ENCODE peak calls at places on chromosomes 16 and 17, in eight cellular contexts. T is vagina, U is GM12865, M is RWPE1, L is thoracic aorta, V is progenitor cell of endocrine pancreas, Z is left lung, B is A549. J is an unnamed sample.

GRCh38 chr17:28427372-28427771 is 21.4 kb upstream of the SLC46A1 start:
- DNase-seq in T (no peak), U (no peak), M (no peak), L (no peak), V (no peak), Z (no peak), B (no peak), J (no peak)

GRCh38 chr16:10765772-10766171 is 22.1 kb downstream of the NUBP1 start:
- DNase-seq in T (no peak), U (peak), M (no peak), L (no peak), V (no peak), Z (no peak), B (no peak), J (no peak)

GRCh38 chr17:9432867-9433495 is 142.6 kb downstream of the STX8 start:
- DNase-seq in T (no peak), U (peak), M (no peak), L (no peak), V (no peak), Z (no peak), B (no peak), J (no peak)

GRCh38 chr17:37490022-37490587 is 414 bp downstream of the DUSP14 start:
- DNase-seq in T (no peak), U (peak), M (no peak), L (no peak), V (peak), Z (peak), B (peak), J (peak)

GRCh38 chr17:64357191-64357981 is 33.3 kb downstream of the PECAM1 start:
- DNase-seq in T (no peak), U (no peak), M (peak), L (no peak), V (no peak), Z (peak), B (no peak), J (peak)

GRCh38 chr16:89407282-89407924 is 83.0 kb downstream of the ANKRD11 start:
- DNase-seq in T (no peak), U (no peak), M (no peak), L (no peak), V (no peak), Z (no peak), B (no peak), J (peak)

GRCh38 chr16:27226476-27226875 is 23.1 kb downstream of the KDM8 start:
- DNase-seq in T (no peak), U (no peak), M (peak), L (no peak), V (no peak), Z (no peak), B (no peak), J (no peak)

GRCh38 chr17:27466376-27466747 is 10.1 kb downstream of the KSR1 start:
- DNase-seq in T (no peak), U (peak), M (no peak), L (no peak), V (no peak), Z (no peak), B (no peak), J (peak)

GRCh38 chr16:5069854-5070253 is 1.8 kb upstream of the ALG1 start:
- DNase-seq in T (no peak), U (no peak), M (no peak), L (no peak), V (no peak), Z (peak), B (no peak), J (no peak)

GRCh38 chr17:32909787-32910369 is 18.1 kb upstream of the TMEM98 start:
- DNase-seq in T (no peak), U (peak), M (peak), L (peak), V (peak), Z (peak), B (peak), J (peak)

GRCh38 chr16:79329967-79330366 is 270.6 kb downstream of the MAF start:
- DNase-seq in T (no peak), U (no peak), M (no peak), L (no peak), V (no peak), Z (no peak), B (no peak), J (no peak)

GRCh38 chr16:55012362-55012761 is 81.7 kb downstream of the IRX5 start:
- DNase-seq in T (no peak), U (no peak), M (no peak), L (no peak), V (no peak), Z (no peak), B (no peak), J (no peak)

GRCh38 chr17:75313941-75314550 is 24.8 kb upstream of the SLC25A19 start:
- DNase-seq in T (no peak), U (peak), M (no peak), L (no peak), V (no peak), Z (peak), B (no peak), J (peak)

GRCh38 chr16:69894675-69895074 is 56.5 kb upstream of the CLEC18A start:
- DNase-seq in T (no peak), U (no peak), M (no peak), L (no peak), V (no peak), Z (no peak), B (no peak), J (no peak)

GRCh38 chr17:1089915-1090314 is 89.9 kb downstream of the ABR start:
- DNase-seq in T (no peak), U (no peak), M (no peak), L (no peak), V (no peak), Z (peak), B (no peak), J (peak)

GRCh38 chr17:3009411-3009920 is 53.9 kb downstream of the OR1D5 start:
- DNase-seq in T (no peak), U (no peak), M (no peak), L (no peak), V (no peak), Z (no peak), B (no peak), J (no peak)

GRCh38 chr17:3005696-3006095 is 57.7 kb downstream of the OR1D5 start:
- DNase-seq in T (no peak), U (no peak), M (no peak), L (no peak), V (no peak), Z (no peak), B (no peak), J (no peak)

GRCh38 chr17:3007651-3008121 is 55.7 kb downstream of the OR1D5 start:
- DNase-seq in T (no peak), U (no peak), M (no peak), L (no peak), V (no peak), Z (no peak), B (no peak), J (no peak)

GRCh38 chr17:3006801-3007200 is 56.6 kb downstream of the OR1D5 start:
- DNase-seq in T (no peak), U (no peak), M (no peak), L (no peak), V (no peak), Z (no peak), B (no peak), J (no peak)

DNA sequence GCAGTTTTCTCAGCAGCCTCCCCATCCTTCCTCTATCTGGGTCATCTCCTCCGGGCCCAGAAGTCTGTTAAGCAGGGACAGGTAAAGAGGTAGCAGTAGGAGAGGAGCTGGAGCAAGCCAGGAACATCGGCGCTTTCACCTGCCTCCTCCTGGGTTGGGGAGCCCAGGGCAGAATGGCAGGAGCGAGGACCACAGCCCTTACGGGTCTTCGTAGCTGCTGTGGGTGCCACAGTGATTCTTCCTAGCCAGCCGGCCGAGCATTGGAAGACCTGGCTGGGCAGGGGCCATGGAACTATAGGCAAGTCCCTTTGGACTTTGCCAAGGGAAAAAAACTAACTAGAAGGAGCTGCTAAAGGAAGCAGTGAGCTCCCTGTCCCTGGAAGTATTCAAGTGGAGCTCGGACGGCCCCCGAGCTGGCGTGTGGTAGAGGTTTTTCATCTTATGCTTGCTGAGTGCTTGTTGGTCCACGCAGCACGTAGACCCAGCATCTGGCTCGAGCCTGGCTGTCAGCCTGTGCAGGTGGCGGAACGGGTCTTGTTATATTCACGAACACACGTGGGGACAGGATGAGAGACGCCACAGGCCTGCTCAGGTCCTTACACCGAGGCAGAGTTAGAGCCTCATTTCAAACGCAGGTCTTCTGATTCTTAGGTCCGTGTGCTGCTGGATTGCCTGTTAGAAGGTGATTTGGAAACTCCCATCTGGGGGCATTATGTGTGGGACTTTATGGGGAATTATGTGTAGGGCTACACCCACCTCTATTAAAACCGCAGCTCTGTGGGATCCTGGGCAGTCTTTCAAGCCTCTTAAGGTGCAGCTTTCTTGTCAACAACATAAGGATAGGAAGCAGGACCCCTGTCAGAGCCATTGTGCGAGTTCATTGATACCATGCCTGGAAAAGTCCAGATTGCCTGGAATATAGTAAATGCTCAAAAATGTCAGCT is 54.8 kb downstream of the OR1D5 start:
- DNase-seq in T (no peak), U (no peak), M (no peak), L (no peak), V (no peak), Z (no peak), B (no peak), J (no peak)
- TF ChIP-seq CTCF in T (no peak), U (no peak), M (no peak), L (no peak), V (no peak), Z (no peak), B (no peak), J (no peak)

GRCh38 chr16:17215306-17215705 is 255.5 kb downstream of the XYLT1 start:
- DNase-seq in T (no peak), U (no peak), M (no peak), L (no peak), V (no peak), Z (no peak), B (no peak), J (no peak)
- TF ChIP-seq CTCF in T (no peak), U (no peak), M (no peak), L (no peak), V (no peak), Z (no peak), B (no peak), J (no peak)

DNA sequence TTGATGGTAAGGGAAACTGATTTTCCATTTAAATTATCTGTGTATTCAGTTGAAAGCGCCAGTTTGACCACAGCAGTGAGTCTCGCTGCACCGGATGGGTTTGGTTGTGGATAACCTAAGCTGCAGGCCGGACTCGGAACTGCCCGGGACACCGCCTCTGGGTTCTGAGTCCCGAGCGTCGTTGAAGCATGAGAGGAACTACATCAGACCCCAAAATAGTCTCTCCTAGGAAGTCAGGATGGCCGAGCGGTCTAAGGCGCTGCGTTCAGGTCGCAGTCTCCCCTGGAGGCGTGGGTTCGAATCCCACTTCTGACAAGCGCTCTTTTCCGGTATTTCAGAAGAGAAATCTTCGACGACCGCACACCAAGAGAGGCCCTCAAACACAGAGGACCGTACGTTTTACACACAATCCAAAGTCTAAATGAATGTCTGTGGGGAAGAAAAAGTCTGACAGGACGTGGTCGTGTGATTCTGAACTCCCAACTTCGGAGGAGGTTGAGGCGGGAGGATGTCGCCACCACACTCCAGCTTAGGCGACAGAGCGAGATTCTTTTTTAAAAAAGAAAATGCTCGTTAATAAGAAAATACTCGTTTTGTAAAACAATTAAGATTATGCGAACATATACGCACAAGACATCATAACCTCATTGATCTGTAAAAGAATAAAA is 15.4 kb upstream of the PLLP start:
- DNase-seq in T (no peak), U (peak), M (peak), L (peak), V (peak), Z (peak), B (peak), J (peak)
- TF ChIP-seq CTCF in T (peak), U (no peak), M (no peak), L (peak), V (peak), Z (no peak), B (no peak), J (no peak)

GRCh38 chr16:67142342-67142741 is 8.5 kb downstream of the B3GNT9 start:
- DNase-seq in T (no peak), U (no peak), M (no peak), L (no peak), V (no peak), Z (no peak), B (no peak), J (no peak)

GRCh38 chr16:67141391-67141790 is 9.4 kb downstream of the B3GNT9 start:
- DNase-seq in T (no peak), U (no peak), M (no peak), L (no peak), V (no peak), Z (no peak), B (no peak), J (no peak)

GRCh38 chr16:67137605-67138004 is 13.2 kb downstream of the B3GNT9 start:
- DNase-seq in T (no peak), U (no peak), M (no peak), L (no peak), V (no peak), Z (no peak), B (no peak), J (no peak)
- TF ChIP-seq CTCF in T (no peak), U (no peak), M (no peak), L (no peak), V (no peak), Z (no peak), B (no peak), J (no peak)

DNA sequence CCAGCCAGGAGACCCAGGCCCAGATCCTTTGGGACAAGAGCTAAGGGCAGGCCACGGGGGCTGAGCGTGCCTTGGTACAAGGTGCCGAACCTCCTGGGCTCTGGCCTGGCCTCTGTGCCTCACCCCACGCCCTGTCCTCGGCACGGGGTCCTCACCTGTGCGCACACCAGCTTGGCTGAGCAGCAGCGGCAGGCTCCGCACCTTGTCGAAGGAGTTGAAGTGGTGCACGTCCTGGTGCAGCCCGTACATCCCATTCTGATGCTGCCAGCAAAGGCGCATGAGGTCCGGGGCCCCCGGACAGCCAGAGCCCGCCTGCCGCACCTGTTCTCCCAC is 5.3 kb downstream of the SGSH start:
- DNase-seq in T (no peak), U (no peak), M (no peak), L (no peak), V (no peak), Z (no peak), B (no peak), J (no peak)
- TF ChIP-seq CTCF in T (no peak), U (no peak), M (no peak), L (no peak), V (no peak), Z (no peak), B (no peak), J (no peak)

GRCh38 chr17:51643702-51644490 is 383.6 kb downstream of the UTP18 start:
- DNase-seq in T (no peak), U (no peak), M (peak), L (no peak), V (no peak), Z (no peak), B (peak), J (no peak)

GRCh38 chr17:51638909-51639308 is 378.6 kb downstream of the UTP18 start:
- DNase-seq in T (no peak), U (no peak), M (no peak), L (no peak), V (no peak), Z (no peak), B (no peak), J (no peak)

GRCh38 chr17:51641999-51642398 is 381.7 kb downstream of the UTP18 start:
- DNase-seq in T (no peak), U (no peak), M (no peak), L (no peak), V (no peak), Z (no peak), B (no peak), J (no peak)

GRCh38 chr17:51636291-51636690 is 375.9 kb downstream of the UTP18 start:
- DNase-seq in T (no peak), U (no peak), M (no peak), L (no peak), V (no peak), Z (no peak), B (peak), J (no peak)

DNA sequence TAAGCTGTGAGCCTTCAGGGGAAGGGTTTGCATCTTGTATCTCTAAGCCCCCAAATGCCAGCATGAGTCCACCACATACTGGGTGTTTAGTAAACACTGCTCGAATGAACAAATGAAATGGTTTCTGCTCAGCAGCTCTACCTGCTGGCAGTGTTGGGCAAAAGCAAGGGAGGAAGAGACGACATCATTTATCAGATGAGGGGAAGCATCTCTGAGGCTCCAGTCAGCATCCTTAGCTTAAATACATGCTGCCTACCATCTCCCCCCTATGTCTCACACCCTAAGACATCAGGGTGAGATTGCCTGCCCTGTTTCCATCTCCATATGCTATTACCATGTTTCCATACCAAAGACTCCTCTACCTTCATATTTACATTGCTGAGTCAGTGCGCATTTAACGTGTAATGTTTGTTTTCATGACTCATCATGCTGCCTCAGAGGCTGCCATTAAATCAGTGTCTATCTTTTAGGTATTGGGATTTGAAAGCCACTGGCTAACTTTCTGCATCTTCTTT is 379.8 kb downstream of the UTP18 start:
- DNase-seq in T (no peak), U (peak), M (peak), L (no peak), V (no peak), Z (no peak), B (peak), J (peak)
- TF ChIP-seq CTCF in T (no peak), U (peak), M (no peak), L (no peak), V (peak), Z (no peak), B (peak), J (peak)

GRCh38 chr17:73560661-73561060 is 83.6 kb downstream of the SDK2 start:
- DNase-seq in T (no peak), U (no peak), M (no peak), L (no peak), V (no peak), Z (no peak), B (peak), J (peak)
- TF ChIP-seq CTCF in T (no peak), U (no peak), M (no peak), L (no peak), V (peak), Z (no peak), B (no peak), J (no peak)

GRCh38 chr17:7214300-7215135 is 5.1 kb downstream of the DLG4 start:
- DNase-seq in T (no peak), U (peak), M (peak), L (peak), V (peak), Z (peak), B (peak), J (peak)

GRCh38 chr17:7215136-7215638 is 4.4 kb downstream of the DLG4 start:
- DNase-seq in T (no peak), U (no peak), M (peak), L (no peak), V (no peak), Z (no peak), B (no peak), J (no peak)

GRCh38 chr17:7211512-7212277 is 7.9 kb downstream of the DLG4 start:
- DNase-seq in T (no peak), U (no peak), M (no peak), L (no peak), V (no peak), Z (no peak), B (no peak), J (no peak)

GRCh38 chr17:7215652-7216139 is 3.9 kb downstream of the DLG4 start:
- DNase-seq in T (no peak), U (no peak), M (no peak), L (no peak), V (no peak), Z (no peak), B (no peak), J (peak)

GRCh38 chr17:7213895-7214299 is 5.7 kb downstream of the DLG4 start:
- DNase-seq in T (no peak), U (peak), M (peak), L (peak), V (peak), Z (no peak), B (peak), J (peak)
- TF ChIP-seq CTCF in T (no peak), U (peak), M (no peak), L (no peak), V (peak), Z (no peak), B (peak), J (peak)